ENCODE peak calls at places on chromosomes 4 and X, in six cellular contexts. One of them, this sample, is unnamed.

GRCh38 chr4:167897116-167897515 is 195.2 kb upstream of the ANXA10 start:
- DNase-seq in mesenchymal stem cell: peak; percentile 30
- DNase-seq in H1: peak; percentile 38
- DNase-seq in neuronal stem cell: peak; percentile 68
- DNase-seq in IMR-90: peak; percentile 63
- DNase-seq in H9: peak; percentile 89
- DNase-seq in this sample: peak; percentile 88

GRCh38 chrX:65009459-65009858 is 33.2 kb upstream of the ZC4H2 start:
- DNase-seq in H1: no peak
- DNase-seq in H9: no peak
- DNase-seq in IMR-90: no peak
- DNase-seq in mesenchymal stem cell: no peak
- DNase-seq in neuronal stem cell: no peak
- DNase-seq in this sample: no peak

GRCh38 chrX:136766785-136767103 is 14.0 kb downstream of the ARHGEF6 start:
- DNase-seq in IMR-90: no peak
- DNase-seq in H9: no peak
- DNase-seq in neuronal stem cell: no peak
- DNase-seq in mesenchymal stem cell: peak; percentile 7
- DNase-seq in H1: no peak
- DNase-seq in this sample: no peak

GRCh38 chrX:20067709-20068315 is 48.9 kb downstream of the MAP7D2 start:
- DNase-seq in H9: no peak
- DNase-seq in neuronal stem cell: peak; percentile 9
- DNase-seq in H1: no peak
- DNase-seq in IMR-90: peak; percentile 88
- DNase-seq in mesenchymal stem cell: peak; percentile 79
- DNase-seq in this sample: peak; percentile 71

GRCh38 chr4:25050370-25051098 is 19.8 kb upstream of the LGI2 start:
- DNase-seq in IMR-90: no peak
- DNase-seq in H9: no peak
- DNase-seq in H1: no peak
- DNase-seq in mesenchymal stem cell: no peak
- DNase-seq in neuronal stem cell: no peak
- DNase-seq in this sample: no peak

GRCh38 chr4:137043184-137043583 is 489.1 kb downstream of the PCDH18 start:
- DNase-seq in mesenchymal stem cell: no peak
- DNase-seq in H9: no peak
- DNase-seq in H1: no peak
- DNase-seq in neuronal stem cell: no peak
- DNase-seq in IMR-90: no peak
- DNase-seq in this sample: no peak

GRCh38 chr4:151429957-151430548 is 21.1 kb downstream of the FHIP1A start:
- DNase-seq in H9: no peak
- DNase-seq in H1: no peak
- DNase-seq in mesenchymal stem cell: no peak
- DNase-seq in IMR-90: no peak
- DNase-seq in neuronal stem cell: no peak
- DNase-seq in this sample: peak; percentile 67

GRCh38 chrX:40167240-40168182 is 69.8 kb upstream of the BCOR start:
- DNase-seq in H1: no peak
- DNase-seq in neuronal stem cell: no peak
- DNase-seq in mesenchymal stem cell: peak; percentile 57
- DNase-seq in IMR-90: no peak
- DNase-seq in H9: peak; percentile 84
- DNase-seq in this sample: peak; percentile 67

GRCh38 chr4:168848977-168849687 is 160.9 kb downstream of the CBR4 start:
- DNase-seq in neuronal stem cell: no peak
- DNase-seq in IMR-90: peak; percentile 59
- DNase-seq in mesenchymal stem cell: peak; percentile 47
- DNase-seq in H9: no peak
- DNase-seq in H1: no peak
- DNase-seq in this sample: peak; percentile 84

GRCh38 chr4:109972786-109973528 is 60.3 kb downstream of the EGF start:
- DNase-seq in IMR-90: no peak
- DNase-seq in neuronal stem cell: no peak
- DNase-seq in H1: no peak
- DNase-seq in H9: peak; percentile 37
- DNase-seq in mesenchymal stem cell: no peak
- DNase-seq in this sample: no peak

GRCh38 chr4:89492476-89493110 is 185.0 kb upstream of the GPRIN3 start:
- DNase-seq in IMR-90: peak; percentile 92
- DNase-seq in neuronal stem cell: no peak
- DNase-seq in H1: no peak
- DNase-seq in H9: no peak
- DNase-seq in mesenchymal stem cell: peak; percentile 89
- DNase-seq in this sample: no peak

GRCh38 chr4:152348670-152349069 is 187.2 kb downstream of the FBXW7 start:
- DNase-seq in neuronal stem cell: no peak
- DNase-seq in IMR-90: no peak
- DNase-seq in mesenchymal stem cell: peak; percentile 41
- DNase-seq in H9: no peak
- DNase-seq in H1: no peak
- DNase-seq in this sample: peak; percentile 60

GRCh38 chr4:76401654-76402053 is 19.3 kb downstream of the CCDC158 start:
- DNase-seq in H9: no peak
- DNase-seq in neuronal stem cell: no peak
- DNase-seq in mesenchymal stem cell: no peak
- DNase-seq in IMR-90: no peak
- DNase-seq in H1: no peak
- DNase-seq in this sample: no peak

GRCh38 chrX:149145845-149146285 is 359.2 kb downstream of the IDS start:
- DNase-seq in IMR-90: no peak
- DNase-seq in H9: no peak
- DNase-seq in neuronal stem cell: no peak
- DNase-seq in H1: no peak
- DNase-seq in mesenchymal stem cell: peak; percentile 32
- DNase-seq in this sample: peak; percentile 27

GRCh38 chrX:48599341-48599740 is 2.0 kb downstream of the WDR13 start:
- DNase-seq in neuronal stem cell: no peak
- DNase-seq in IMR-90: no peak
- DNase-seq in H1: no peak
- DNase-seq in mesenchymal stem cell: no peak
- DNase-seq in H9: no peak
- DNase-seq in this sample: no peak

GRCh38 chrX:48598645-48599044 is 1.4 kb downstream of the WDR13 start:
- DNase-seq in mesenchymal stem cell: no peak
- DNase-seq in neuronal stem cell: no peak
- DNase-seq in IMR-90: no peak
- DNase-seq in H1: no peak
- DNase-seq in H9: no peak
- DNase-seq in this sample: no peak

GRCh38 chrX:48600226-48600625 is 2.9 kb downstream of the WDR13 start:
- DNase-seq in IMR-90: no peak
- DNase-seq in H1: no peak
- DNase-seq in H9: no peak
- DNase-seq in neuronal stem cell: no peak
- DNase-seq in mesenchymal stem cell: no peak
- DNase-seq in this sample: no peak

GRCh38 chrX:48595929-48596328 is 1.4 kb upstream of the WDR13 start:
- DNase-seq in mesenchymal stem cell: no peak
- DNase-seq in H9: no peak
- DNase-seq in neuronal stem cell: no peak
- DNase-seq in IMR-90: no peak
- DNase-seq in H1: no peak
- DNase-seq in this sample: no peak

DNA sequence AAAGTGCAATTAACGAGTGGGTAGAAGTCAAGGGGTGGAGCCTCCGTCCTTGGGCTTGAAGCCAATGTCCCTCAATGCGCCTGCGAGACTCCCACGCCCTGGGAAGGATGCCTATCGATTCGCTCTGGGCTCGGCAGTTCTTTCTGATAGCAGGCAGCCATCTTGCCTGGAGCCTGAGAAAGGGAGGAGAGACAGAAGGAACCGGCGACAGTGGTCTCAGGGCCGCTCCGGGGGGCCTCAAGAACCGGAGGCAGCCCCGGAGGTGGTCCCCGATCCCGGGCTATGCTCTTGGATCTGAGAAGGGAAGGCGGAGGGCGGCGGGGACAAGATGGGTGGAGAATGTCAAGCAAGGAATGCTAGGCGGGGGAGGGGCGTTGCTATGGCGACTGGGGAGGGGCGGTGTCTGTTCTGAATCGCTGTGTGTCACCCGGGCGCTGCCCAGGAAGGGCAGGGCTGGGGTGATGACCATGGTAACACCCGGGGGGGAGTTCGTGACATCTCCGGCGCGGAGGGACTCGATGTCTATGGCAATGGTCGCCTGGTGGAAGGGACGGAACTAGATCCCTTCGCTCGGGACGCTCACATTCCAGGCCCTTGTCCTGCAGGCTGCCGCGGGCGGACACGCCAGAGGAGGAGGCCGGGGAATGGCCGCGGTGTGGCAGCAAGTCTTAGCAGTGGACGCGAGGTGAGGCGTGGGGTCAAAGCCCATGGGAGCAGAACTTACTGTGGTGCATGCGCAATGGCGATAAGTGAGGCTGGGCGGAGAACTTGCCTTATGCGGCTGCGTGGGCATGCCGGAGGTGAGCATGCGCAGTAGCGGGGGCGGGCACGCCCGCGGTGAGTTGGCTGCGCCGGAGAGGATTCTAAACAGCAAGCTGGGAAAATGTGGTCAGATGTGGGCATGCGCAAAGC is at the start of gene WDR13:
- DNase-seq in mesenchymal stem cell: peak; percentile 95
- DNase-seq in IMR-90: peak; percentile 93
- DNase-seq in H9: peak; percentile 92
- DNase-seq in neuronal stem cell: peak; percentile 71
- DNase-seq in H1: peak; percentile 84
- DNase-seq in this sample: peak; percentile 94
- H2BK5ac ChIP-seq in mesenchymal stem cell: peak within 1 kb of the TSS; percentile 96
- H2BK5ac ChIP-seq in IMR-90: peak within 1 kb of the TSS; percentile 100
- H2BK5ac ChIP-seq in H9: no peak within 1 kb of the TSS
- H2BK5ac ChIP-seq in neuronal stem cell: peak within 1 kb of the TSS; percentile 66
- H2BK5ac ChIP-seq in H1: peak within 1 kb of the TSS; percentile 87
- H2BK5ac ChIP-seq in this sample: peak within 1 kb of the TSS; percentile 66

GRCh38 chr4:70713453-70714026 is 8.2 kb upstream of the RUFY3 start:
- DNase-seq in mesenchymal stem cell: no peak
- DNase-seq in IMR-90: no peak
- DNase-seq in H1: no peak
- DNase-seq in H9: no peak
- DNase-seq in neuronal stem cell: no peak
- DNase-seq in this sample: peak; percentile 75

GRCh38 chr4:70709551-70710080 is 12.1 kb upstream of the RUFY3 start:
- DNase-seq in mesenchymal stem cell: no peak
- DNase-seq in neuronal stem cell: peak; percentile 35
- DNase-seq in IMR-90: no peak
- DNase-seq in H9: no peak
- DNase-seq in H1: no peak
- DNase-seq in this sample: no peak

GRCh38 chr4:70712604-70713452 is 8.9 kb upstream of the RUFY3 start:
- DNase-seq in H9: no peak
- DNase-seq in H1: no peak
- DNase-seq in neuronal stem cell: no peak
- DNase-seq in IMR-90: no peak
- DNase-seq in mesenchymal stem cell: no peak
- DNase-seq in this sample: no peak

GRCh38 chr4:70712150-70712549 is 9.6 kb upstream of the RUFY3 start:
- DNase-seq in H9: no peak
- DNase-seq in neuronal stem cell: no peak
- DNase-seq in mesenchymal stem cell: no peak
- DNase-seq in IMR-90: no peak
- DNase-seq in H1: no peak
- DNase-seq in this sample: no peak

GRCh38 chr4:70711599-70711998 is 10.2 kb upstream of the RUFY3 start:
- DNase-seq in IMR-90: no peak
- DNase-seq in H9: no peak
- DNase-seq in neuronal stem cell: no peak
- DNase-seq in H1: no peak
- DNase-seq in mesenchymal stem cell: no peak
- DNase-seq in this sample: no peak
- H3K18ac ChIP-seq in IMR-90: no peak overlapping the region
- H3K18ac ChIP-seq in H9: no peak overlapping the region
- H3K18ac ChIP-seq in neuronal stem cell: no peak overlapping the region
- H3K18ac ChIP-seq in H1: no peak overlapping the region
- H3K18ac ChIP-seq in mesenchymal stem cell: no peak overlapping the region
- H3K18ac ChIP-seq in this sample: no peak overlapping the region

DNA sequence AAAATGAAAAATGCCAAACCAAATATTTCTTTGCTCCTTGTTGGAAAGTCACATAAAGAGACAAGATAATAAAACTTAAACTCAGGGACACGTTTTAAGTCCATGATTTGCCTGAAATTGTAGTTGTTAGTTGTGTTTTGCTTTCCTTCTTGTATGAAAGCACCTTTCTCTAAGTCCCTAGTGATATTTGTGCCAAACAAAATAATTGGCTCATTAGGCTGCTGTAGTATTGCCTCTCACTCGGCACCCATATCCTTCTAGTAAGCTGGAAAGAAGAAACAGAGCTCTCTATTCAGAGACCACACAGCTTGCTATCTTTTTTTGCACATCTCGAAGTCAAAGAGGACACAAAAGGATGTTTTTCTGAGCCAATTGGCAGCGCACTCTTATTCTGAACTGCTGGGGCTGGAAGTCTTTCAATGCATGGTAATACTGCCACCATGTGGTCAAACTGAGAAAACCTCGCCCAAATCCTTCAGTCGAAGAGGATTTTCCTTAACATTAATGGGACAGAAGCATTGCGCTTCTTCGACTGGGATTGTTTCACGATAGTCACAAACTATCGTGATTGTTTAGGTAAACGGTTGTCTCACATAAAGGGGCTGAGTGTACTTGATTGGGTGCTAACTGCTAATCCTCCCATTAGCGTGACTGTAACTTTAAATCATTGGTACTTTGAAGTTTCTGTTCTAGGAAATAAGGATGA is 571.9 kb upstream of the LCORL start:
- DNase-seq in neuronal stem cell: peak; percentile 87
- DNase-seq in mesenchymal stem cell: peak; percentile 73
- DNase-seq in H9: peak; percentile 70
- DNase-seq in IMR-90: peak; percentile 74
- DNase-seq in H1: peak; percentile 47
- DNase-seq in this sample: peak; percentile 82
- H3K9ac ChIP-seq in neuronal stem cell: no peak overlapping the region
- H3K9ac ChIP-seq in mesenchymal stem cell: peak overlapping the region; percentile 48
- H3K9ac ChIP-seq in H9: no peak overlapping the region
- H3K9ac ChIP-seq in IMR-90: no peak overlapping the region
- H3K9ac ChIP-seq in H1: no peak overlapping the region
- H3K9ac ChIP-seq in this sample: no peak overlapping the region

DNA sequence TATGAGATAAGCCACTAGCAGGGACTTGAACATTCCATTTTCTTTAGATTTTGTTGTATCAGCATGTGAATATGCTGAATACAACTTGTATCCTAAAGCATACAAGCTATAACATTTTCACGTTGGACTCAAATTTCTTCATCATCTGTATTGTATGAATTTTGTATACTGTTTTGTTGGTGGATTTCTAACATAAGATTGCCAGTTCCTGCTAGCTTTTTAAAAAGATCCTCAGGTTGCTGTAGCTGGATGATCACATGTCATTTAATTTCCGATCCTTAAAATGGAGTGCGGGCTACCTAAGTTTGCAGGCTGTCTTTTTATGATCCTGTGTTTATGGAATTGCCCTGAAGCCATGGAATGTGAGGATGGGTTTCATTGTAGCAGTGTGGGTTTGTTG is 6.9 kb downstream of the PDLIM5 start:
- DNase-seq in H1: no peak
- DNase-seq in neuronal stem cell: no peak
- DNase-seq in mesenchymal stem cell: no peak
- DNase-seq in IMR-90: no peak
- DNase-seq in H9: no peak
- DNase-seq in this sample: no peak
- H2BK5ac ChIP-seq in H1: no peak overlapping the region
- H2BK5ac ChIP-seq in neuronal stem cell: no peak overlapping the region
- H2BK5ac ChIP-seq in mesenchymal stem cell: no peak overlapping the region
- H2BK5ac ChIP-seq in IMR-90: peak overlapping the region; percentile 20
- H2BK5ac ChIP-seq in H9: no peak overlapping the region
- H2BK5ac ChIP-seq in this sample: no peak overlapping the region

This sample was measured in mesendoderm.